ENCODE peak calls at places on chromosomes 3 and 15, in nine cellular contexts. I is prostate gland; S is dorsolateral prefrontal cortex; L is CD8-positive, alpha-beta memory T cell; B is stomach; M is pancreas; E is GM12865; H is GM12878; P is NT2/D1. O is an unnamed sample.

GRCh38 chr15:63896336-63897115 is 62.8 kb upstream of the HERC1 start:
- DNase-seq in P (no peak), L (no peak), S (no peak), M (no peak), I (no peak), H (peak; percentile 90), B (no peak), E (peak; percentile 97), O (peak; percentile 91)

GRCh38 chr15:58521293-58521991 is 89.7 kb downstream of the LIPC start:
- DNase-seq in M (no peak), P (peak; percentile 11), L (no peak), I (peak; percentile 41), E (peak; percentile 40), B (no peak), S (peak; percentile 63), H (no peak), O (no peak)

GRCh38 chr3:48518755-48519154 is 14.8 kb upstream of the SHISA5 start:
- DNase-seq in H (no peak), B (no peak), L (no peak), M (no peak), E (no peak), P (no peak), I (no peak), S (no peak), O (no peak)

GRCh38 chr3:129888739-129889138 is 4.8 kb downstream of the TMCC1 start:
- DNase-seq in I (no peak), B (no peak), H (no peak), L (no peak), S (no peak), M (no peak), E (no peak), P (no peak), O (no peak)

GRCh38 chr3:50189274-50189673 is 2.1 kb upstream of the GNAT1 start:
- DNase-seq in E (peak; percentile 58), B (peak; percentile 85), I (peak; percentile 84), L (no peak), P (peak; percentile 72), H (no peak), S (peak; percentile 86), M (peak; percentile 72), O (no peak)

GRCh38 chr3:52442409-52443267 is 2.3 kb downstream of the SEMA3G start:
- DNase-seq in L (no peak), S (no peak), E (no peak), M (no peak), H (no peak), I (no peak), B (no peak), P (no peak), O (no peak)

GRCh38 chr3:48142316-48142870 is 45.8 kb downstream of the CDC25A start:
- DNase-seq in M (no peak), L (no peak), I (peak; percentile 4), S (no peak), B (peak; percentile 70), P (no peak), E (no peak), H (no peak), O (no peak)

GRCh38 chr15:82040395-82040794 is 5.4 kb downstream of the MEX3B start:
- DNase-seq in B (no peak), E (no peak), P (no peak), M (no peak), S (no peak), L (no peak), H (no peak), I (no peak), O (no peak)

GRCh38 chr15:74327756-74328155 is 39.7 kb downstream of the CYP11A1 start:
- DNase-seq in B (no peak), M (no peak), S (no peak), L (no peak), I (no peak), E (no peak), H (no peak), P (no peak), O (no peak)

GRCh38 chr15:93028632-93029612 is 60.1 kb downstream of the RGMA start:
- DNase-seq in H (no peak), B (peak; percentile 88), E (no peak), L (no peak), S (peak; percentile 76), I (peak; percentile 84), P (no peak), M (peak; percentile 75), O (no peak)

GRCh38 chr3:138493804-138494606 is 59.6 kb downstream of the ESYT3 start:
- DNase-seq in E (no peak), I (no peak), B (no peak), S (no peak), P (no peak), H (no peak), M (no peak), L (no peak), O (no peak)

GRCh38 chr3:111197485-111197884 is 125.9 kb downstream of the NECTIN3 start:
- DNase-seq in L (no peak), M (no peak), B (no peak), H (no peak), E (no peak), S (no peak), P (no peak), I (no peak), O (no peak)

GRCh38 chr3:78221796-78222195 is 1181.9 kb downstream of the ROBO2 start:
- DNase-seq in E (no peak), H (no peak), S (no peak), M (no peak), B (no peak), P (no peak), L (no peak), I (no peak), O (no peak)

GRCh38 chr3:172155880-172156279 is 116.5 kb downstream of the FNDC3B start:
- DNase-seq in B (no peak), M (no peak), E (no peak), S (no peak), I (no peak), L (no peak), H (no peak), P (no peak), O (no peak)

GRCh38 chr3:172156309-172156998 is 117.1 kb downstream of the FNDC3B start:
- DNase-seq in H (no peak), M (peak; percentile 71), B (peak; percentile 85), E (no peak), I (peak; percentile 91), L (no peak), P (no peak), S (no peak), O (no peak)

GRCh38 chr3:172152869-172153268 is 113.5 kb downstream of the FNDC3B start:
- DNase-seq in S (no peak), H (no peak), I (no peak), L (no peak), P (no peak), M (no peak), E (no peak), B (no peak), O (no peak)

GRCh38 chr3:172153335-172153861 is 114.0 kb downstream of the FNDC3B start:
- DNase-seq in L (no peak), S (peak; percentile 59), B (peak; percentile 92), E (no peak), M (peak; percentile 85), P (no peak), H (no peak), I (peak; percentile 93), O (no peak)

DNA sequence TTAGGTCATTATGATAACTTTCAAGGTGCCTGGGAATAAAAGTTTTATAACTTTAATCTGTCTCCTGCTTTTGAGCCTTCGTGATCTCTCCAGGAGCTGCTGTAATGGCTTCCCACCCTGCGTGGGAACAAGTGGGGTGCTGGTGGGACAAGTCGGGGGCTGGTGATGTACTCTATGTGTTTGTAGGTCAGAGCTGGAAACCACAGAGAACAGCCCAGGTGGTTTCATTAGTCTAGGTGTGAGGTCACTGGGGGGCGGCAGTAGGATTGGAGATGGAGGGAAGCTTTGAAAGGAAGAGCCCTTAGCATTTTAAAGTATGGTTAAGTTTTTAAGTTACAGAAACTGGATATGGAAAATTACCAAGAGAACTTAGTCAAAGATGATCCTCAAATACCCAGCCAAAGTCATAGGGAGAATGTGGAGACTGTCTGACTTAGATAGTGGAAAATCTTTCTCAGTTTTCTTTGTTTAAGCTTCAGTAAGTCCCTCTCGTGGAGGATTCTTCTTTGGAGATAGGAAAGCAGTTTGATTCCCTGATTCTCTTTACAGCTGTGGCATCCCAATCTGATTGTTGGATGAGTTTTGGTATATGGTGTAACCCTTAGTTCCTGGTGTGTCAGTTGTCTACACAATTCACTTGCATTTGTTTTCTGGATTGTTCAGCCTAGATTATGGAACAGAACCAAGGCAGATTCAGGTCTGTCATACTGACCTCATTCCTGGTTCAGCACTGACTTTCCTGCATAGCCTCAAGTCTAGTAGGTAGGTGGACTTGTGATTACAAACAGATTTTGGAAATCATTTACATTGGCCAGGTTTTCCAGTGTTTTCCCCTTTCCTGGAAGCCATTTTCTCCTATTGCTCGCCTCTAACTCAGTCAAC is 115.6 kb downstream of the FNDC3B start:
- DNase-seq in S (no peak), B (no peak), M (no peak), I (no peak), P (no peak), H (no peak), E (peak; percentile 70), L (no peak), O (no peak)
- H3K4me3 ChIP-seq in S (no peak overlapping the region), B (no peak overlapping the region), M (no peak overlapping the region), I (no peak overlapping the region), P (no peak overlapping the region), H (no peak overlapping the region), E (no peak overlapping the region), L (no peak overlapping the region), O (no peak overlapping the region)

DNA sequence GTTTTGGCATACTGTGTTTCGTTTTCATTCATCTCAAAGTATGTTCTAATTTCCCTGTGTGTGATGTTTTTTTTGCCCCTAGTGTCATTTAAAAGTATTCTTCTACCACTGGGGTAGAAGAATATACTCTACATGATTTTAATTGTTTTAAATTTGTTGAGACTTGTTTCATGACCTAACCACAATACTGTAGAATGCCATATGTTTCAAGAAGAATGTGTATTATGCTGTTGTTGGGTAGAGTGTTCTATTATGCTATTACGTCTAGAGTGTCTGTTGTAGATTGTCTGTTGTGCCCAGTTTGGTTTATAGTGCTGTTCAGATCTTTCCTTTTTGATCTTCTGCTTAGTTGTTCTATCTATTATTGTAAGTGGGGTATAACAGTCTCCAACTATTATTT is 36.4 kb downstream of the PLSCR4 start:
- DNase-seq in P (no peak), L (no peak), I (no peak), M (no peak), E (no peak), H (no peak), B (no peak), S (no peak), O (no peak)
- H3K4me3 ChIP-seq in P (no peak overlapping the region), L (no peak overlapping the region), I (no peak overlapping the region), M (no peak overlapping the region), E (no peak overlapping the region), H (no peak overlapping the region), B (no peak overlapping the region), S (no peak overlapping the region), O (no peak overlapping the region)

DNA sequence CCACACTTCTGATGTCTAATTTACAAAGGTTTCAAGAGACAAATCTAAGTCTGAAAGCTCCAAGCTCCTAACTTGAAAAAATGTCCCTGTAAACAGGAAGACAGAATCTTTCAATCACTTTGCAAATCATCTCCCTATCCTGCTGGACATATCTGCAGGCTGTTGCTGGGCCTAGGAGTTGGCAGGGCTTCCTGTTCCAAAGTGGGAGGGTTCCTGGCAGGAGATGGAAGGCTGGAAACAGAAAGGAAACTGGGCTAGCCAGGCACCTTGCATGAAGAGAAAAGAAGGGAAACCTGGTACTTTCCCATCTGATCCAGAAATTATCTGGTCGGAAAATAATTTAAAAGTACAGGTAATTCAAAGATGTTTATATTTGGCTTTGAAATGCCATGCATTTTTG is 227.3 kb upstream of the IL12A start:
- DNase-seq in E (no peak), B (peak; percentile 44), S (no peak), M (no peak), L (no peak), H (no peak), P (no peak), I (peak; percentile 69), O (no peak)
- H3K4me3 ChIP-seq in E (no peak overlapping the region), B (no peak overlapping the region), S (no peak overlapping the region), M (no peak overlapping the region), L (no peak overlapping the region), H (no peak overlapping the region), P (no peak overlapping the region), I (no peak overlapping the region), O (no peak overlapping the region)

GRCh38 chr3:157075693-157076420 is 84.1 kb downstream of the CCNL1 start:
- DNase-seq in B (no peak), P (no peak), E (peak; percentile 38), L (no peak), I (peak; percentile 75), M (no peak), H (no peak), S (no peak), O (no peak)
- H3K4me3 ChIP-seq in B (no peak overlapping the region), P (no peak overlapping the region), E (no peak overlapping the region), L (no peak overlapping the region), I (no peak overlapping the region), M (no peak overlapping the region), H (no peak overlapping the region), S (no peak overlapping the region), O (no peak overlapping the region)

O was measured in GM12864.